ENCODE peak calls at places on chromosomes 7 and 10, in seven cellular contexts. One of them, this sample, is unnamed.

GRCh38 chr7:129169171-129169643 is 19.2 kb upstream of the SMO start:
- DNase-seq in skeletal muscle cell: no peak
- DNase-seq in kidney tubule cell: no peak
- DNase-seq in T-helper 1 cell: peak
- DNase-seq in non-pigmented ciliary epithelial cell: no peak
- DNase-seq in type B pancreatic cell: no peak
- DNase-seq in activated T-helper 1 cell treated with anti-CD3 and anti-CD28 coated beads, Interleukin-12 subunit alpha, Interleukin-12 subunit beta, Interleukin-2, Interleukin-4 antibody, amounts not matched to agents 30 ng/mL and 10 ng/mL and 1 ng/mL, durations not matched to agents 14 hours and 24 hours and 36 hours: peak
- DNase-seq in this sample: no peak

GRCh38 chr10:71783917-71784678 is 10.8 kb upstream of the VSIR start:
- DNase-seq in non-pigmented ciliary epithelial cell: no peak
- DNase-seq in skeletal muscle cell: no peak
- DNase-seq in kidney tubule cell: no peak
- DNase-seq in activated T-helper 1 cell treated with anti-CD3 and anti-CD28 coated beads, Interleukin-12 subunit alpha, Interleukin-12 subunit beta, Interleukin-2, Interleukin-4 antibody, amounts not matched to agents 30 ng/mL and 10 ng/mL and 1 ng/mL, durations not matched to agents 14 hours and 24 hours and 36 hours: no peak
- DNase-seq in type B pancreatic cell: no peak
- DNase-seq in T-helper 1 cell: no peak
- DNase-seq in this sample: no peak

GRCh38 chr7:148590533-148590932 is at the start of gene C7orf33:
- DNase-seq in kidney tubule cell: no peak
- DNase-seq in activated T-helper 1 cell treated with anti-CD3 and anti-CD28 coated beads, Interleukin-12 subunit alpha, Interleukin-12 subunit beta, Interleukin-2, Interleukin-4 antibody, amounts not matched to agents 30 ng/mL and 10 ng/mL and 1 ng/mL, durations not matched to agents 14 hours and 24 hours and 36 hours: no peak
- DNase-seq in skeletal muscle cell: no peak
- DNase-seq in type B pancreatic cell: no peak
- DNase-seq in T-helper 1 cell: no peak
- DNase-seq in non-pigmented ciliary epithelial cell: no peak
- DNase-seq in this sample: no peak

GRCh38 chr10:49539320-49539885 is 482 bp upstream of the ERCC6 start:
- DNase-seq in non-pigmented ciliary epithelial cell: no peak
- DNase-seq in kidney tubule cell: peak
- DNase-seq in type B pancreatic cell: peak
- DNase-seq in activated T-helper 1 cell treated with anti-CD3 and anti-CD28 coated beads, Interleukin-12 subunit alpha, Interleukin-12 subunit beta, Interleukin-2, Interleukin-4 antibody, amounts not matched to agents 30 ng/mL and 10 ng/mL and 1 ng/mL, durations not matched to agents 14 hours and 24 hours and 36 hours: peak
- DNase-seq in T-helper 1 cell: no peak
- DNase-seq in skeletal muscle cell: no peak
- DNase-seq in this sample: peak

GRCh38 chr7:24965831-24966708 is 13.9 kb downstream of the OSBPL3 start:
- DNase-seq in activated T-helper 1 cell treated with anti-CD3 and anti-CD28 coated beads, Interleukin-12 subunit alpha, Interleukin-12 subunit beta, Interleukin-2, Interleukin-4 antibody, amounts not matched to agents 30 ng/mL and 10 ng/mL and 1 ng/mL, durations not matched to agents 14 hours and 24 hours and 36 hours: peak
- DNase-seq in T-helper 1 cell: no peak
- DNase-seq in type B pancreatic cell: no peak
- DNase-seq in non-pigmented ciliary epithelial cell: no peak
- DNase-seq in skeletal muscle cell: no peak
- DNase-seq in kidney tubule cell: peak
- DNase-seq in this sample: no peak

GRCh38 chr10:104925232-104925851 is 284.3 kb downstream of the SORCS3 start:
- DNase-seq in type B pancreatic cell: no peak
- DNase-seq in activated T-helper 1 cell treated with anti-CD3 and anti-CD28 coated beads, Interleukin-12 subunit alpha, Interleukin-12 subunit beta, Interleukin-2, Interleukin-4 antibody, amounts not matched to agents 30 ng/mL and 10 ng/mL and 1 ng/mL, durations not matched to agents 14 hours and 24 hours and 36 hours: peak
- DNase-seq in kidney tubule cell: peak
- DNase-seq in T-helper 1 cell: no peak
- DNase-seq in non-pigmented ciliary epithelial cell: no peak
- DNase-seq in skeletal muscle cell: no peak
- DNase-seq in this sample: no peak

GRCh38 chr10:3782456-3783312 is 2.3 kb downstream of the KLF6 start:
- DNase-seq in non-pigmented ciliary epithelial cell: no peak
- DNase-seq in kidney tubule cell: peak
- DNase-seq in type B pancreatic cell: no peak
- DNase-seq in activated T-helper 1 cell treated with anti-CD3 and anti-CD28 coated beads, Interleukin-12 subunit alpha, Interleukin-12 subunit beta, Interleukin-2, Interleukin-4 antibody, amounts not matched to agents 30 ng/mL and 10 ng/mL and 1 ng/mL, durations not matched to agents 14 hours and 24 hours and 36 hours: peak
- DNase-seq in skeletal muscle cell: peak
- DNase-seq in T-helper 1 cell: peak
- DNase-seq in this sample: peak

GRCh38 chr10:86188326-86188725 is 178.3 kb downstream of the GRID1 start:
- DNase-seq in activated T-helper 1 cell treated with anti-CD3 and anti-CD28 coated beads, Interleukin-12 subunit alpha, Interleukin-12 subunit beta, Interleukin-2, Interleukin-4 antibody, amounts not matched to agents 30 ng/mL and 10 ng/mL and 1 ng/mL, durations not matched to agents 14 hours and 24 hours and 36 hours: no peak
- DNase-seq in skeletal muscle cell: no peak
- DNase-seq in non-pigmented ciliary epithelial cell: no peak
- DNase-seq in type B pancreatic cell: no peak
- DNase-seq in T-helper 1 cell: no peak
- DNase-seq in kidney tubule cell: no peak
- DNase-seq in this sample: no peak

GRCh38 chr7:27064169-27064568 is 31.6 kb downstream of the HOXA1 start:
- DNase-seq in type B pancreatic cell: no peak
- DNase-seq in activated T-helper 1 cell treated with anti-CD3 and anti-CD28 coated beads, Interleukin-12 subunit alpha, Interleukin-12 subunit beta, Interleukin-2, Interleukin-4 antibody, amounts not matched to agents 30 ng/mL and 10 ng/mL and 1 ng/mL, durations not matched to agents 14 hours and 24 hours and 36 hours: no peak
- DNase-seq in kidney tubule cell: peak
- DNase-seq in T-helper 1 cell: no peak
- DNase-seq in skeletal muscle cell: no peak
- DNase-seq in non-pigmented ciliary epithelial cell: no peak
- DNase-seq in this sample: no peak

GRCh38 chr7:131235489-131236317 is 92.0 kb upstream of the MKLN1 start:
- DNase-seq in T-helper 1 cell: peak
- DNase-seq in non-pigmented ciliary epithelial cell: peak
- DNase-seq in skeletal muscle cell: peak
- DNase-seq in kidney tubule cell: peak
- DNase-seq in activated T-helper 1 cell treated with anti-CD3 and anti-CD28 coated beads, Interleukin-12 subunit alpha, Interleukin-12 subunit beta, Interleukin-2, Interleukin-4 antibody, amounts not matched to agents 30 ng/mL and 10 ng/mL and 1 ng/mL, durations not matched to agents 14 hours and 24 hours and 36 hours: peak
- DNase-seq in type B pancreatic cell: no peak
- DNase-seq in this sample: peak

GRCh38 chr7:142733271-142733670 is 16.0 kb upstream of the PRSS1 start:
- DNase-seq in skeletal muscle cell: no peak
- DNase-seq in type B pancreatic cell: no peak
- DNase-seq in activated T-helper 1 cell treated with anti-CD3 and anti-CD28 coated beads, Interleukin-12 subunit alpha, Interleukin-12 subunit beta, Interleukin-2, Interleukin-4 antibody, amounts not matched to agents 30 ng/mL and 10 ng/mL and 1 ng/mL, durations not matched to agents 14 hours and 24 hours and 36 hours: no peak
- DNase-seq in non-pigmented ciliary epithelial cell: no peak
- DNase-seq in T-helper 1 cell: no peak
- DNase-seq in kidney tubule cell: no peak
- DNase-seq in this sample: no peak

GRCh38 chr10:122911889-122912484 is 1.6 kb downstream of the FAM24A start:
- DNase-seq in type B pancreatic cell: no peak
- DNase-seq in T-helper 1 cell: peak
- DNase-seq in activated T-helper 1 cell treated with anti-CD3 and anti-CD28 coated beads, Interleukin-12 subunit alpha, Interleukin-12 subunit beta, Interleukin-2, Interleukin-4 antibody, amounts not matched to agents 30 ng/mL and 10 ng/mL and 1 ng/mL, durations not matched to agents 14 hours and 24 hours and 36 hours: peak
- DNase-seq in kidney tubule cell: peak
- DNase-seq in non-pigmented ciliary epithelial cell: no peak
- DNase-seq in skeletal muscle cell: no peak
- DNase-seq in this sample: no peak

GRCh38 chr7:133258174-133258573 is 5.3 kb downstream of the EXOC4 start:
- DNase-seq in non-pigmented ciliary epithelial cell: no peak
- DNase-seq in kidney tubule cell: no peak
- DNase-seq in T-helper 1 cell: no peak
- DNase-seq in skeletal muscle cell: no peak
- DNase-seq in activated T-helper 1 cell treated with anti-CD3 and anti-CD28 coated beads, Interleukin-12 subunit alpha, Interleukin-12 subunit beta, Interleukin-2, Interleukin-4 antibody, amounts not matched to agents 30 ng/mL and 10 ng/mL and 1 ng/mL, durations not matched to agents 14 hours and 24 hours and 36 hours: no peak
- DNase-seq in type B pancreatic cell: no peak
- DNase-seq in this sample: no peak